ENCODE peak calls at places on chromosomes 11 and 22, in ten cellular contexts. H, P, J, U, Z, K, I, G, N and A are unnamed samples.

GRCh38 chr11:6663794-6664478 is 8.3 kb upstream of the DCHS1 start:
- DNase-seq in H (no peak), P (no peak), J (no peak), U (no peak), Z (no peak), K (no peak), I (no peak), G (no peak), N (no peak), A (no peak)

GRCh38 chr11:59463176-59463575 is 6.4 kb downstream of the OR4D6 start:
- DNase-seq in H (no peak), P (no peak), J (no peak), U (no peak), Z (peak; percentile 22), K (no peak), I (no peak), G (no peak), N (no peak), A (no peak)

GRCh38 chr11:117457031-117457785 is 129.6 kb downstream of the CEP164 start:
- DNase-seq in H (peak; percentile 79), P (peak; percentile 85), J (no peak), U (no peak), Z (no peak), K (no peak), I (no peak), G (no peak), N (no peak), A (no peak)

GRCh38 chr11:13487661-13488030 is 8.2 kb downstream of the PTH start:
- DNase-seq in H (peak; percentile 17), P (peak; percentile 1), J (no peak), U (peak; percentile 41), Z (no peak), K (no peak), I (peak; percentile 49), G (no peak), N (peak; percentile 19), A (peak; percentile 8)

GRCh38 chr22:17119481-17120202 is 1.5 kb downstream of the TMEM121B start:
- DNase-seq in H (peak; percentile 59), P (no peak), J (no peak), U (no peak), Z (no peak), K (no peak), I (no peak), G (no peak), N (peak; percentile 25), A (no peak)

GRCh38 chr11:129643031-129643721 is 172.5 kb upstream of the TMEM45B start:
- DNase-seq in H (no peak), P (peak; percentile 41), J (no peak), U (no peak), Z (peak; percentile 55), K (no peak), I (peak; percentile 31), G (no peak), N (peak; percentile 17), A (no peak)

GRCh38 chr11:62513651-62514050 is 33.0 kb downstream of the AHNAK start:
- DNase-seq in H (no peak), P (no peak), J (no peak), U (no peak), Z (no peak), K (no peak), I (no peak), G (no peak), N (no peak), A (no peak)

GRCh38 chr11:118918128-118918685 is 7.5 kb downstream of the BCL9L start:
- DNase-seq in H (peak; percentile 86), P (peak; percentile 73), J (no peak), U (peak; percentile 64), Z (peak; percentile 79), K (no peak), I (no peak), G (peak; percentile 88), N (peak; percentile 54), A (no peak)

GRCh38 chr22:39958009-39958711 is 2.0 kb upstream of the TMA7B start:
- DNase-seq in H (no peak), P (no peak), J (no peak), U (no peak), Z (no peak), K (no peak), I (no peak), G (no peak), N (no peak), A (no peak)

GRCh38 chr11:83938148-83938547 is 652.0 kb upstream of the CCDC90B start:
- DNase-seq in H (no peak), P (no peak), J (no peak), U (no peak), Z (no peak), K (no peak), I (no peak), G (no peak), N (no peak), A (no peak)

GRCh38 chr11:126465573-126466287 is 110.2 kb downstream of the ST3GAL4 start:
- DNase-seq in H (peak; percentile 87), P (peak; percentile 75), J (no peak), U (peak; percentile 33), Z (peak; percentile 26), K (no peak), I (no peak), G (no peak), N (no peak), A (peak; percentile 42)